ENCODE peak calls at places on chromosomes 6 and 20, in five cellular contexts. V, P, M, K and G are unnamed samples.

GRCh38 chr20:58231678-58232077 is 3.2 kb upstream of the ANKRD60 start:
- DNase-seq in V (no peak), K (no peak), M (no peak), P (no peak), G (no peak)

GRCh38 chr20:3652217-3652616 is 11.0 kb downstream of the GFRA4 start:
- DNase-seq in P (no peak), K (no peak), V (no peak), M (no peak), G (no peak)

GRCh38 chr20:33236351-33236750 is 555 bp downstream of the BPIFA1 start:
- DNase-seq in M (no peak), K (no peak), P (no peak), V (no peak), G (no peak)

GRCh38 chr6:163701761-163702160 is 287.2 kb downstream of the QKI start:
- DNase-seq in K (no peak), M (no peak), P (no peak), V (no peak), G (no peak)

GRCh38 chr6:28566527-28567252 is 41.0 kb downstream of the GPX5 start:
- DNase-seq in M (no peak), P (no peak), K (no peak), V (no peak), G (no peak)

GRCh38 chr6:135093578-135093977 is 39.0 kb upstream of the HBS1L start:
- DNase-seq in V (no peak), P (no peak), M (no peak), K (no peak), G (no peak)

GRCh38 chr6:41065550-41066026 is 6.6 kb downstream of the OARD1 start:
- DNase-seq in V (no peak), K (no peak), P (no peak), M (no peak), G (no peak)

GRCh38 chr6:36920049-36920448 is 34.3 kb downstream of the C6orf89 start:
- DNase-seq in M (no peak), P (no peak), V (no peak), K (no peak), G (no peak)

DNA sequence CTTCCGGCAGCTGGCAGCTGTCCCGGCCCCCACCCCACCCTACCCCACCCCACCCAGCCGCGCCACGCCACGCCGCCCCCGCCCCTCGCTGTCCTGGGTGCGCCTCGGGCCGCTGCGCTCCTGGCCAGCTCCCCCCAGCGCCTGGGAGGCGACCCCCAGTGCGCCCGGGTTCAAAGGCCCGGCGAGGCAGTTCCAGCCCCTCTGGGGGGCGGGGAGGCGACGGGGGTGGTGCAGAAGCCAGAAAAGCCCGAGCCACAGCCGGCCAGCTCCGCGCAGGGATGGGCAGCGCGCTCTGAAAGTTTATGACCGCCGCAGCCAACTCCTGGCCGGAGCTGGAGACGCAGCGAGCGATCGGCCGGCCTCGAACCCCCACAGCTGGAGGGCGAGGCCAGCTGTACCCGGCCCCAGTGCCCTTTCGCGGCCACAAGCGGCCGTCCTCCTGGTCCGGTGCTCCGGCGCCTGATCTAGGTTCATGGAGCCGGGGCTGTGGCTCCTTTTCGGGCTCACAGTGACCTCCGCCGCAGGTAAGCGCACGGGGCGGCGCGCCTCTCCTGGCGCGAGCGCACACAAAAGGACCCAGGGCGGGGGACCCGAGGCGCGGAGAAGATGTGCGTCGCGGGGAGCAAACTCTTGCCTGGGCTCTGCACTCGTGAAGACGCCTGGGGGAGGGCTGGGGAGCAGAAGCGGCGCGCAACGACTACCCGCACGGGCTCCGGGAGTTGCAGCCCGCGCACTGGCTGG is at the start of gene EDN3:
- DNase-seq in M (peak; percentile 45), V (no peak), P (no peak), K (no peak), G (peak; percentile 53)
- H3K4me3 ChIP-seq in M (peak within 1 kb of the TSS; percentile 45), V (no peak within 1 kb of the TSS), P (no peak within 1 kb of the TSS), K (peak within 1 kb of the TSS; percentile 14), G (peak within 1 kb of the TSS; percentile 46)

GRCh38 chr6:39214846-39215639 is 14.2 kb downstream of the KCNK5 start:
- DNase-seq in K (no peak), M (peak; percentile 81), V (no peak), P (no peak), G (no peak)

GRCh38 chr6:39214120-39214813 is 15.0 kb downstream of the KCNK5 start:
- DNase-seq in P (no peak), K (no peak), M (no peak), V (no peak), G (no peak)

GRCh38 chr6:39213195-39213920 is 15.9 kb downstream of the KCNK5 start:
- DNase-seq in K (no peak), M (no peak), P (no peak), V (no peak), G (no peak)

GRCh38 chr6:39217177-39217864 is 12.0 kb downstream of the KCNK5 start:
- DNase-seq in P (no peak), M (peak; percentile 83), V (no peak), K (no peak), G (no peak)

DNA sequence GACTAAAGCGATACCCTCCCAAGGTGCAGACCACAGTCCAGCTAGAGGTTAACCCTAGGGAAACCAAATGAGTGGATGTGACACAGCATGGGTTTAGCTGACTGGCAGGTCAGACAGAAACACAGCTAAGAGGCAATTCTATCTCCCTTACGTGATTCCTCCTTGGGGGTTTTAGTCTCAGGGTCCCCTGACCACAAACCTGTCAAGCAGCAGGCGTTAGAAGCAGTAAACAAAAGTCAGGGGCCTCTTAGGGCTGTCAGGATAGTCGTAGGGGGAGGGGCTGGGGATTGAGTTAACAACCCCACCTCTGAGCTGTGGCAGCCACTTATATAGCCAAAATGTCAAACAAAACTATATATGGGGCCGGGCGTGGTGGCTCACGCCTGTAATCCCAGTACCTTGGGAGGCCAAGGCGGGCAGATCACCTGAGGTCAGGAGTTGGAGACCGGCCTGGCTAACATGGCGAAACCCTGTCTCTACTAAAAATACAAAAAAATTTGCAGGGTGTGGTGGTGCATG is 13.6 kb downstream of the KCNK5 start:
- DNase-seq in V (no peak), K (no peak), P (no peak), M (peak; percentile 69), G (no peak)
- H3K4me1 ChIP-seq in V (no peaks in the 10 kb centered on the region), K (no peaks in the 10 kb centered on the region), P (no peaks in the 10 kb centered on the region), M (peaks cover 12% of the 10 kb centered on the region), G (peaks cover 30% of the 10 kb centered on the region)

DNA sequence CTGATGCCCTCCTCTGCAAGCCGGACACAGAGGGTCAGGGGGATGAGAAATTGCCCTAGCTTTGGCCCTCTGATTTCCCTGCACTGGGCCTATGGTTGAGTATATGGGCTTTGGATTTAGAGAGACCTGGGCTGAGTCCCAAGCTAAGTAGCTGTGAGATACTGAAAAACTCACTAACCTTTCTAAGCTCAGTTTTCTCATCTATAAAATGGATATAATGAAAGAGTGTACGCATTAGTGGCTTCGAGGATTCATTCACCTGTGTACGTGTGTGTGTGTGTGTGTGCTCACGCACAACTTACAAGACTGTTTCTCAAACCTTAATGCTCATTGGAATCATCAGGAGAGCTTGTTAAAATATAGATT is 12.7 kb upstream of the RBPJL start:
- DNase-seq in K (no peak), P (no peak), V (no peak), M (no peak), G (no peak)
- H3K4me3 ChIP-seq in K (peak overlapping the region; percentile 44), P (no peak overlapping the region), V (peak overlapping the region; percentile 53), M (peak overlapping the region; percentile 62), G (peak overlapping the region; percentile 63)

GRCh38 chr6:3331948-3332347 is 73.2 kb downstream of the PSMG4 start:
- DNase-seq in V (no peak), P (no peak), K (no peak), M (no peak), G (no peak)
- H3K4me1 ChIP-seq in V (peaks cover 10% of the 10 kb centered on the region), P (no peaks in the 10 kb centered on the region), K (peaks cover 44% of the 10 kb centered on the region), M (peaks cover 4% of the 10 kb centered on the region), G (no peaks in the 10 kb centered on the region)

GRCh38 chr6:111552999-111553398 is 52.7 kb downstream of the TRAF3IP2 start:
- DNase-seq in P (no peak), V (no peak), M (no peak), K (no peak), G (no peak)
- H3K4me3 ChIP-seq in P (no peak overlapping the region), V (no peak overlapping the region), M (no peak overlapping the region), K (no peak overlapping the region), G (no peak overlapping the region)